ENCODE peak calls at places on chromosomes 13 and 19, in eight cellular contexts. U is body of pancreas, A is ovary, Q is prostate gland, M is K562, B is heart left ventricle, I is HCT116, C is tibial nerve. N is an unnamed sample.

GRCh38 chr19:10669246-10669645 is 15.1 kb downstream of the ILF3 start:
- DNase-seq in U (no peak), A (no peak), Q (no peak), M (no peak), B (no peak), I (no peak), C (no peak), N (no peak)

GRCh38 chr19:45368737-45369340 is 1.5 kb downstream of the ERCC2 start:
- DNase-seq in U (no peak), A (no peak), Q (no peak), M (peak; percentile 19), B (no peak), I (no peak), C (no peak), N (no peak)

GRCh38 chr13:107866007-107866665 is 349.2 kb downstream of the LIG4 start:
- DNase-seq in U (peak; percentile 37), A (peak; percentile 14), Q (no peak), M (peak; percentile 59), B (no peak), I (no peak), C (no peak), N (no peak)

GRCh38 chr13:72151241-72151640 is 284.2 kb upstream of the DACH1 start:
- DNase-seq in U (no peak), A (no peak), Q (no peak), M (no peak), B (no peak), I (no peak), C (no peak), N (no peak)

GRCh38 chr13:40026741-40027140 is 371.3 kb downstream of the COG6 start:
- DNase-seq in U (no peak), A (no peak), Q (no peak), M (no peak), B (no peak), I (no peak), C (no peak), N (no peak)

GRCh38 chr13:32036131-32036695 is 4.6 kb downstream of the FRY start:
- DNase-seq in U (no peak), A (no peak), Q (no peak), M (no peak), B (no peak), I (no peak), C (peak; percentile 23), N (no peak)

GRCh38 chr13:49300716-49301589 is 53.2 kb downstream of the CDADC1 start:
- DNase-seq in U (peak; percentile 69), A (peak; percentile 60), Q (peak; percentile 53), M (peak; percentile 71), B (peak; percentile 54), I (peak; percentile 42), C (peak; percentile 57), N (peak; percentile 83)

GRCh38 chr13:28719656-28720055 is 886 bp upstream of the SLC46A3 start:
- DNase-seq in U (no peak), A (no peak), Q (no peak), M (no peak), B (no peak), I (no peak), C (no peak), N (no peak)

GRCh38 chr13:111387945-111388600 is 67.6 kb downstream of the TEX29 start:
- DNase-seq in U (no peak), A (no peak), Q (no peak), M (no peak), B (peak; percentile 7), I (no peak), C (no peak), N (no peak)

GRCh38 chr19:55339225-55340143 is at the start of gene KMT5C:
- DNase-seq in U (peak; percentile 100), A (peak; percentile 100), Q (peak; percentile 100), M (peak; percentile 99), B (peak; percentile 100), I (peak; percentile 100), C (peak; percentile 100), N (peak; percentile 100)
- TF ChIP-seq POLR2A in U (peak; percentile 89), A (peak; percentile 87), Q (peak; percentile 97), M (peak; percentile 77), B (no peak), I (peak; percentile 31), C (peak; percentile 90), N (peak; percentile 82)

GRCh38 chr13:52160053-52160452 is 656 bp upstream of the NEK3 start:
- DNase-seq in U (no peak), A (no peak), Q (no peak), M (no peak), B (no peak), I (no peak), C (no peak), N (no peak)

GRCh38 chr13:52156724-52157251 is 2.6 kb downstream of the NEK3 start:
- DNase-seq in U (no peak), A (no peak), Q (no peak), M (no peak), B (no peak), I (no peak), C (no peak), N (no peak)

GRCh38 chr13:52158629-52159158 is 703 bp downstream of the NEK3 start:
- DNase-seq in U (no peak), A (no peak), Q (peak; percentile 26), M (no peak), B (peak; percentile 49), I (no peak), C (peak; percentile 29), N (peak; percentile 42)

GRCh38 chr13:52161193-52161646 is 1.8 kb upstream of the NEK3 start:
- DNase-seq in U (no peak), A (no peak), Q (no peak), M (no peak), B (no peak), I (no peak), C (no peak), N (peak; percentile 6)

DNA sequence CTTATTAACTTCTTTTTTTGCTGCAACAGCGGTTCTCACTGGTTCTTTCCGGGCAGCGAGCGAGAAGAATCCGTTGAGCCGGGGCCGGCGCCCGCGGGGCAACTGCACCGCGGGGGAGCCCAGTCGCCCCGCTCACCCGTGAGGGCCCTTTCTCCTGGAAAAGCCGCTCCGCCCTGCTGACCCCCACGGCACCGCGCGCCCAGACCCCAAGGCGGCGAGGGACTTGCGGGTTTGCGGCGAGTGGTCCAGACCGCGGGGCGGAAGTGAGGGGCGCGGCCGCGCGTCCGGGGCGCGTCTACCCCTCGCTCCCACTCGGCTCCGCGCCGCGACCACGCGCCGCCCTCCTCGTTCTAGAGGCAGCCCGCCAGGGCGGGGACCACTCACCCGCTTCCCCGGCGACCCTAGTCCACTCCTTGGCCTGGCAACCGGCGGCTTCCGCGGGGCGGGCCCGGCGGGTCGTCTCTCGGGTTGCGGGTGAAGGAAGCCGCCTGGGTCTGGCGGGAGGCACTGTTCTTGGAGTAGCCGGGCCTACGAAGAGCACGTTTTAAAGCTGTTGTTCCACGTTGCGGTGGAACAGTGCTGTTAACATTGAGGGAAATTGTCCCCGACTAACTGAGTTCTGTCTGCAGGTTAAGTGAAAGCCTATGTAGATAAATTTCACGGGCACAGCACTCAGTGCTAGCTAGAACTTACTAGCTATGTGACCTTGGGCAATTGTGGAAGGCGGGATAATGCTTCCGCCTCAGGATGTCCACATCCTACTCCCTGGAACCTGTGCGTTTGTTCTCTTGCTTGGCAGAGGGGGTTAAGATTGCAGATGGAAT is at the start of gene NEK3:
- DNase-seq in U (peak; percentile 68), A (peak; percentile 78), Q (peak; percentile 39), M (peak; percentile 65), B (peak; percentile 77), I (peak; percentile 47), C (peak; percentile 41), N (peak; percentile 72)
- TF ChIP-seq POLR2A in U (no peak), A (no peak), Q (no peak), M (peak; percentile 54), B (no peak), I (no peak), C (no peak), N (peak; percentile 54)

GRCh38 chr19:55146648-55147218 is 2.3 kb downstream of the TNNT1 start:
- DNase-seq in U (no peak), A (no peak), Q (no peak), M (peak; percentile 88), B (peak; percentile 31), I (peak; percentile 61), C (no peak), N (no peak)
- TF ChIP-seq POLR2A in U (no peak), A (no peak), Q (no peak), M (peak; percentile 64), B (no peak), I (peak; percentile 36), C (no peak), N (no peak)

GRCh38 chr13:33509642-33510229 is 224.2 kb upstream of the STARD13 start:
- DNase-seq in U (peak; percentile 32), A (no peak), Q (peak; percentile 18), M (no peak), B (peak; percentile 66), I (no peak), C (peak; percentile 26), N (no peak)
- TF ChIP-seq POLR2A in U (no peak), A (no peak), Q (no peak), M (no peak), B (no peak), I (no peak), C (peak; percentile 13), N (no peak)

GRCh38 chr19:13151605-13152355 is 1.6 kb downstream of the IER2 start:
- DNase-seq in U (peak; percentile 98), A (peak; percentile 97), Q (peak; percentile 98), M (peak; percentile 93), B (peak; percentile 99), I (peak; percentile 93), C (peak; percentile 97), N (peak; percentile 98)

GRCh38 chr19:13154241-13154778 is 4.1 kb downstream of the IER2 start:
- DNase-seq in U (peak; percentile 91), A (peak; percentile 90), Q (peak; percentile 91), M (peak; percentile 60), B (peak; percentile 91), I (no peak), C (peak; percentile 92), N (peak; percentile 91)

GRCh38 chr19:13153627-13154240 is 3.5 kb downstream of the IER2 start:
- DNase-seq in U (peak; percentile 59), A (peak; percentile 66), Q (no peak), M (peak; percentile 60), B (no peak), I (no peak), C (no peak), N (peak; percentile 88)

GRCh38 chr19:13152356-13152853 is 2.2 kb downstream of the IER2 start:
- DNase-seq in U (no peak), A (no peak), Q (no peak), M (no peak), B (no peak), I (no peak), C (peak; percentile 20), N (no peak)

DNA sequence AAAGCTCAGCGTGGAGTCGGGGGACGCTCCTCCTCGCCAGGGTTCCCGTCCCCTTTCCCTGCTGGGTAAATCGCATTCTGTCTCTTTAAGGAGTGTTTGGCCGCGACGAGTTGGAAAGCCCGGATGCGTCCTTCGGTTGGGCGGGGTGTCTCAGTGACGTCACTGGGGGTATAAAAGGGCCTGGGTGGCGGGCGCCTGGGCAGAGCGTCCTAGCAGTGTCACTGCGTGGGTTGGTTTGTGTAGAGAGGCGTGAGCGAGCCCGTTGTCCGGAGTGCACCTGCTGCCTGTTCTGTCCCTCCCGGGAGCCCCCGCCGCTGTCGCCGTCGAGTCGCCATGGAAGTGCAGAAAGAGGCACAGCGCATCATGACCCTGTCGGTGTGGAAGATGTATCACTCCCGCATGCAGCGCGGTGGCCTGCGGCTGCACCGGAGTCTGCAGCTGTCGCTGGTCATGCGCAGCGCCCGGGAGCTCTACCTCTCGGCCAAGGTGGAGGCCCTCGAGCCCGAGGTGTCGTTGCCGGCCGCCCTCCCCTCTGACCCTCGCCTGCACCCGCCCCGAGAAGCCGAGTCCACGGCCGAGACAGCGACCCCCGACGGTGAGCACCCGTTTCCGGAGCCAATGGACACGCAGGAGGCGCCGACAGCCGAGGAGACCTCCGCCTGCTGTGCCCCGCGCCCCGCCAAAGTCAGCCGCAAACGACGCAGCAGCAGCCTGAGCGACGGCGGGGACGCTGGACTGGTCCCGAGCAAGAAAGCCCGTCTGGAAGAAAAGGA is 2.8 kb downstream of the IER2 start:
- DNase-seq in U (peak; percentile 98), A (peak; percentile 97), Q (peak; percentile 95), M (peak; percentile 75), B (peak; percentile 98), I (peak; percentile 93), C (peak; percentile 99), N (peak; percentile 95)
- TF ChIP-seq POLR2A in U (peak; percentile 100), A (peak; percentile 100), Q (peak; percentile 100), M (peak; percentile 100), B (peak; percentile 89), I (peak; percentile 100), C (peak; percentile 99), N (peak; percentile 100)